ENCODE peak calls at places on chromosomes 7 and 10, in eight cellular contexts. V, B, I, A, D, S, M and Y are unnamed samples.
A peak's percentile ranks its signal among the peaks of the same experiment; 100 is the strongest.

GRCh38 chr7:149811221-149811620 is 27.0 kb upstream of the ZNF862 start:
- DNase-seq in V (peak; percentile 6), B (no peak), I (no peak), A (no peak), D (no peak), S (no peak), M (peak; percentile 17), Y (no peak)

GRCh38 chr7:16649196-16649595 is 3.2 kb downstream of the BZW2 start:
- DNase-seq in V (peak; percentile 70), B (no peak), I (no peak), A (no peak), D (no peak), S (no peak), M (peak; percentile 57), Y (no peak)

GRCh38 chr10:126009590-126009989 is 113.2 kb downstream of the FANK1 start:
- DNase-seq in V (no peak), B (no peak), I (no peak), A (no peak), D (no peak), S (no peak), M (no peak), Y (no peak)

GRCh38 chr7:16078076-16078952 is 343.0 kb downstream of the CRPPA start:
- DNase-seq in V (peak; percentile 87), B (peak; percentile 58), I (peak; percentile 80), A (no peak), D (no peak), S (peak; percentile 50), M (peak; percentile 76), Y (no peak)

GRCh38 chr7:18655969-18656761 is 160.6 kb downstream of the HDAC9 start:
- DNase-seq in V (no peak), B (no peak), I (no peak), A (no peak), D (no peak), S (no peak), M (no peak), Y (no peak)

GRCh38 chr10:125035136-125035535 is 93.2 kb downstream of the ZRANB1 start:
- DNase-seq in V (peak; percentile 96), B (peak; percentile 90), I (no peak), A (no peak), D (no peak), S (no peak), M (peak; percentile 89), Y (no peak)

GRCh38 chr7:140596751-140597424 is 43.7 kb downstream of the DENND2A start:
- DNase-seq in V (peak; percentile 35), B (peak; percentile 90), I (no peak), A (no peak), D (no peak), S (no peak), M (no peak), Y (no peak)

GRCh38 chr10:86971146-86971991 is 3.1 kb downstream of the ADIRF start:
- DNase-seq in V (peak; percentile 84), B (peak; percentile 40), I (peak; percentile 93), A (peak; percentile 71), D (peak; percentile 94), S (peak; percentile 95), M (peak; percentile 87), Y (peak; percentile 96)

GRCh38 chr10:43257210-43258031 is 9.4 kb downstream of the RASGEF1A start:
- DNase-seq in V (no peak), B (no peak), I (peak; percentile 2), A (no peak), D (no peak), S (peak; percentile 34), M (no peak), Y (peak; percentile 69)

GRCh38 chr7:46576950-46577349 is 655.9 kb upstream of the IGFBP3 start:
- DNase-seq in V (peak; percentile 48), B (no peak), I (no peak), A (no peak), D (no peak), S (no peak), M (no peak), Y (no peak)

GRCh38 chr10:80204193-80204714 is 1.1 kb downstream of the ANXA11 start:
- DNase-seq in V (peak; percentile 32), B (no peak), I (no peak), A (no peak), D (peak; percentile 89), S (peak; percentile 79), M (peak; percentile 70), Y (no peak)

GRCh38 chr7:96052289-96052688 is 269.6 kb downstream of the SLC25A13 start:
- DNase-seq in V (no peak), B (no peak), I (no peak), A (no peak), D (no peak), S (no peak), M (no peak), Y (no peak)

GRCh38 chr7:100895956-100896742 is 461 bp upstream of the ACHE start:
- DNase-seq in V (no peak), B (no peak), I (no peak), A (peak; percentile 73), D (peak; percentile 78), S (peak; percentile 84), M (no peak), Y (no peak)

GRCh38 chr7:9600974-9601373 is 1167.6 kb downstream of the NXPH1 start:
- DNase-seq in V (no peak), B (no peak), I (no peak), A (peak; percentile 33), D (no peak), S (no peak), M (no peak), Y (no peak)

GRCh38 chr10:11698691-11699545 is 43.3 kb upstream of the ECHDC3 start:
- DNase-seq in V (no peak), B (no peak), I (no peak), A (no peak), D (no peak), S (no peak), M (no peak), Y (no peak)

GRCh38 chr7:29612596-29612995 is 49.0 kb downstream of the PRR15 start:
- DNase-seq in V (peak; percentile 59), B (no peak), I (no peak), A (no peak), D (no peak), S (no peak), M (no peak), Y (no peak)

GRCh38 chr7:29607889-29608288 is 44.3 kb downstream of the PRR15 start:
- DNase-seq in V (peak; percentile 75), B (no peak), I (no peak), A (no peak), D (no peak), S (peak; percentile 54), M (peak; percentile 96), Y (no peak)

GRCh38 chr7:29609162-29610030 is 45.8 kb downstream of the PRR15 start:
- DNase-seq in V (peak; percentile 75), B (no peak), I (no peak), A (peak; percentile 68), D (peak; percentile 65), S (peak; percentile 76), M (peak; percentile 82), Y (no peak)

GRCh38 chr7:29611941-29612527 is 48.4 kb downstream of the PRR15 start:
- DNase-seq in V (no peak), B (no peak), I (no peak), A (peak; percentile 72), D (no peak), S (no peak), M (no peak), Y (no peak)

GRCh38 chr7:29610031-29610490 is 46.4 kb downstream of the PRR15 start:
- DNase-seq in V (peak; percentile 52), B (no peak), I (no peak), A (no peak), D (no peak), S (no peak), M (no peak), Y (no peak)
- TF ChIP-seq CTCF in V (no peak), B (no peak), I (no peak), A (no peak), D (no peak), S (no peak), M (no peak), Y (no peak)

GRCh38 chr7:92778972-92779371 is 57.4 kb downstream of the CDK6 start:
- DNase-seq in V (peak; percentile 97), B (peak; percentile 63), I (peak; percentile 93), A (no peak), D (peak; percentile 30), S (peak; percentile 61), M (peak; percentile 36), Y (no peak)
- TF ChIP-seq CTCF in V (peak; percentile 18), B (peak; percentile 6), I (no peak), A (no peak), D (no peak), S (no peak), M (no peak), Y (no peak)

GRCh38 chr7:33108591-33108930 is 643 bp downstream of the RP9 start:
- DNase-seq in V (no peak), B (no peak), I (no peak), A (no peak), D (peak; percentile 13), S (no peak), M (peak; percentile 14), Y (no peak)

GRCh38 chr7:33111614-33112013 is 2.4 kb upstream of the RP9 start:
- DNase-seq in V (no peak), B (no peak), I (no peak), A (no peak), D (no peak), S (no peak), M (peak; percentile 54), Y (no peak)

GRCh38 chr7:33107136-33108066 is 1.8 kb downstream of the RP9 start:
- DNase-seq in V (peak; percentile 64), B (peak; percentile 43), I (peak; percentile 28), A (peak; percentile 77), D (peak; percentile 32), S (peak; percentile 78), M (peak; percentile 56), Y (no peak)

GRCh38 chr7:33108931-33109757 is at the start of gene RP9:
- DNase-seq in V (peak; percentile 51), B (no peak), I (peak; percentile 33), A (peak; percentile 91), D (peak; percentile 69), S (peak; percentile 83), M (peak; percentile 65), Y (peak; percentile 76)

GRCh38 chr7:33109758-33110238 is 594 bp upstream of the RP9 start:
- DNase-seq in V (peak; percentile 36), B (no peak), I (no peak), A (no peak), D (no peak), S (peak; percentile 55), M (peak; percentile 51), Y (no peak)
- TF ChIP-seq CTCF in V (no peak), B (no peak), I (no peak), A (no peak), D (no peak), S (no peak), M (no peak), Y (no peak)

DNA sequence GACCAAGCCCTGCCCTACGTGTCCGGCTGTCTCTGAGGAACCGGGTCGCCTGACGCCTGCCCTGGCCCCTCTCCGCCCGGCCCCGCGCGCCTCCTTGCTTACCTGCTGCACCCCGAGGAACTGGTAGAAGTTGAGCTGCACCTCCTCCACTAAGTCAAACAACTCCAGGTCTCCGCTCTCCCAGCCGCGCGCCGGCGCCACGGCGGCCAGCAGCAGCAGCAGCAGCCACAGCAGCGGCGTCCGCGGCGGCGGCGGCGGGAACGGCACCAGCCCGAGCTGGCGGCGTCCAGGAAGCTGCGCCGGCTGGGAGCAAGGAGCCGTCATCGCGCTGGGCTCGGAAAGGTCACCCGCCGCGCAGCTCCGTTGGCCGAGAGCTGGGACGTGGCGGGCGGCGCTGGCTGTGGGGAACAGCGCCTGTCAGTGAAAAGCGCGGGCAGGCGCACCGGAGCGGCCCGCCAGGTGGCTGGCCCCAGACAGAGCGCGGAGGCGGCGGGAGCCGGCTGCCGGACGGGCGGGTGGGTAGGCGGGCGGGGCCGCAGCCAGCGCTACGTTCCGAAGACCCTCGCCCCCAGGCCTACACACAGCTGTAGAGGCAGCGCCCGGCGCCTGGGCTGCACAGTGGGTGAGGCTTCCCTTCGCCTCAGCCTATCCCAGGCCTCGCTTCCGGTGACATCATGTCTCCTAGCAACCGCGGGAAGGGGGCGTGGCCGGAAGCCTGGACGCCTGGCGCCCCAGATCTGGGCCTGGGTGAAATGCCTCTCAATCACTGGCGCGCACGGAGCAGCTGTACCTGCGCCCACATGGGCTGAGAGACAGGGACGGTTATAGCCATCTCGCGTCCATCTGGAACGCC is at the start of gene DNAJC1:
- DNase-seq in V (peak; percentile 94), B (peak; percentile 82), I (peak; percentile 100), A (peak; percentile 99), D (peak; percentile 99), S (peak; percentile 100), M (peak; percentile 96), Y (peak; percentile 97)
- TF ChIP-seq CTCF in V (peak; percentile 1), B (no peak), I (peak; percentile 60), A (no peak), D (no peak), S (peak; percentile 9), M (no peak), Y (no peak)